ENCODE peak calls at places on chromosome X, in eight cellular contexts. W is AG04450; D is cardiac muscle cell; O is activated CD4-positive, CD25-positive, alpha-beta regulatory T cell treated with anti-CD3 and anti-CD28 coated beads, Interleukin-2, amount 50 U/mL, for 16 hours; P is C1 segment of cervical spinal cord; I is ELR; E is CD4-positive, CD25-positive, alpha-beta regulatory T cell; U is effector CD4-positive, alpha-beta T cell. B is an unnamed sample.

GRCh38 chrX:14591976-14592375 is 62.6 kb downstream of the GLRA2 start:
- DNase-seq in W (no peak), D (no peak), O (no peak), P (no peak), I (peak), E (no peak), U (no peak), B (no peak)

GRCh38 chrX:39992300-39992699 is 105.5 kb downstream of the BCOR start:
- DNase-seq in W (no peak), D (no peak), O (no peak), P (no peak), I (no peak), E (no peak), U (no peak), B (no peak)

GRCh38 chrX:13597928-13598327 is 28.5 kb downstream of the EGFL6 start:
- DNase-seq in W (no peak), D (no peak), O (no peak), P (no peak), I (no peak), E (no peak), U (no peak), B (no peak)

GRCh38 chrX:131704136-131704695 is 160.3 kb downstream of the OR13H1 start:
- DNase-seq in W (no peak), D (no peak), O (no peak), P (no peak), I (peak), E (peak), U (peak), B (no peak)

GRCh38 chrX:45850197-45850774 is 649.6 kb upstream of the DIPK2B start:
- DNase-seq in W (no peak), D (peak), O (no peak), P (no peak), I (peak), E (peak), U (no peak), B (peak)

GRCh38 chrX:106401965-106402559 is 209.7 kb upstream of the RADX start:
- DNase-seq in W (no peak), D (peak), O (no peak), P (no peak), I (no peak), E (no peak), U (no peak), B (no peak)

GRCh38 chrX:48696301-48697181 is at the start of gene SUV39H1:
- DNase-seq in W (peak), D (peak), O (peak), P (peak), I (peak), E (peak), U (peak), B (peak)

GRCh38 chrX:17564689-17565409 is 172.4 kb upstream of the SCML1 start:
- DNase-seq in W (no peak), D (no peak), O (no peak), P (no peak), I (no peak), E (no peak), U (no peak), B (no peak)

GRCh38 chrX:151871244-151871643 is 41.4 kb upstream of the MAGEA4 start:
- DNase-seq in W (peak), D (no peak), O (no peak), P (no peak), I (peak), E (no peak), U (no peak), B (no peak)

B was measured in T-helper 1 cell.